ENCODE peak calls at places on chromosomes 6 and 20, in eight cellular contexts. M, T, L, H, P, U, K and E are unnamed samples.

GRCh38 chr6:161434921-161435411 is 161.1 kb upstream of the AGPAT4 start:
- DNase-seq in M (peak), T (peak), L (no peak), H (no peak), P (peak), U (no peak), K (no peak), E (peak)

GRCh38 chr6:130675072-130675471 is 152.1 kb upstream of the SMLR1 start:
- DNase-seq in M (no peak), T (peak), L (no peak), H (no peak), P (peak), U (no peak), K (no peak), E (no peak)

GRCh38 chr20:38973546-38974120 is 11.5 kb downstream of the DHX35 start:
- DNase-seq in M (no peak), T (peak), L (no peak), H (no peak), P (peak), U (peak), K (no peak), E (no peak)

GRCh38 chr20:42204261-42204660 is 586.1 kb upstream of the CHD6 start:
- DNase-seq in M (no peak), T (no peak), L (no peak), H (no peak), P (no peak), U (peak), K (no peak), E (no peak)

GRCh38 chr20:35010405-35011192 is 54.9 kb downstream of the MYH7B start:
- DNase-seq in M (no peak), T (no peak), L (peak), H (no peak), P (no peak), U (no peak), K (no peak), E (no peak)

GRCh38 chr6:106145741-106146227 is 59.6 kb downstream of the PRDM1 start:
- DNase-seq in M (no peak), T (peak), L (peak), H (no peak), P (peak), U (no peak), K (no peak), E (no peak)

GRCh38 chr6:163668061-163668426 is 253.5 kb downstream of the QKI start:
- DNase-seq in M (no peak), T (no peak), L (no peak), H (no peak), P (no peak), U (no peak), K (no peak), E (no peak)

GRCh38 chr6:2763345-2763841 is 1.8 kb upstream of the WRNIP1 start:
- DNase-seq in M (no peak), T (no peak), L (no peak), H (no peak), P (no peak), U (no peak), K (no peak), E (no peak)

GRCh38 chr20:3739926-3740599 is 7.6 kb downstream of the HSPA12B start:
- DNase-seq in M (no peak), T (no peak), L (no peak), H (no peak), P (no peak), U (no peak), K (no peak), E (no peak)

GRCh38 chr6:2760882-2761842 is 4.0 kb upstream of the WRNIP1 start:
- DNase-seq in M (no peak), T (peak), L (no peak), H (no peak), P (no peak), U (no peak), K (no peak), E (no peak)